ENCODE peak calls at places on chromosomes 12 and 14, in ten cellular contexts. Q is CD8-positive, alpha-beta T cell; B is prostate gland; F is endothelial cell; P is mucosa of descending colon; H is omental fat pad; L is tibial nerve; M is glutamatergic neuron; R is tibial artery; O is HL-60. Y is an unnamed sample.

GRCh38 chr12:54413284-54414190 is 5.5 kb downstream of the ITGA5 start:
- DNase-seq in Q (peak), B (no peak), F (no peak), P (peak), H (no peak), L (no peak), M (no peak), R (peak), O (peak), Y (no peak)

GRCh38 chr12:130606245-130606644 is 109.9 kb downstream of the RIMBP2 start:
- DNase-seq in Q (no peak), B (no peak), F (no peak), P (no peak), H (no peak), L (no peak), M (no peak), R (no peak), O (no peak), Y (no peak)

GRCh38 chr14:99541211-99541610 is 60.0 kb downstream of the CCNK start:
- DNase-seq in Q (no peak), B (no peak), F (no peak), P (no peak), H (no peak), L (no peak), M (no peak), R (no peak), O (no peak), Y (no peak)

GRCh38 chr12:131347345-131347714 is 363.6 kb upstream of the SFSWAP start:
- DNase-seq in Q (no peak), B (no peak), F (no peak), P (no peak), H (no peak), L (no peak), M (no peak), R (no peak), O (no peak), Y (no peak)

GRCh38 chr12:120944645-120945217 is 33.6 kb upstream of the HNF1A start:
- DNase-seq in Q (peak), B (no peak), F (peak), P (peak), H (peak), L (peak), M (peak), R (peak), O (peak), Y (peak)

GRCh38 chr14:22556021-22556989 is 32.7 kb downstream of the DAD1 start:
- DNase-seq in Q (peak), B (peak), F (no peak), P (peak), H (no peak), L (peak), M (no peak), R (no peak), O (peak), Y (no peak)

GRCh38 chr12:114339626-114340025 is 66.3 kb downstream of the TBX5 start:
- DNase-seq in Q (no peak), B (no peak), F (no peak), P (no peak), H (no peak), L (no peak), M (no peak), R (no peak), O (no peak), Y (no peak)

GRCh38 chr14:84655014-84655413 is 874.9 kb upstream of the FLRT2 start:
- DNase-seq in Q (no peak), B (no peak), F (no peak), P (no peak), H (no peak), L (no peak), M (no peak), R (no peak), O (no peak), Y (no peak)

GRCh38 chr14:72610831-72611200 is 283.1 kb downstream of the DPF3 start:
- DNase-seq in Q (no peak), B (no peak), F (no peak), P (no peak), H (no peak), L (no peak), M (no peak), R (no peak), O (no peak), Y (peak)

GRCh38 chr14:105914738-105915385 is 388.5 kb downstream of the TMEM121 start:
- DNase-seq in Q (no peak), B (no peak), F (no peak), P (peak), H (no peak), L (no peak), M (no peak), R (peak), O (no peak), Y (no peak)

GRCh38 chr12:2294651-2295475 is 242.1 kb downstream of the CACNA1C start:
- DNase-seq in Q (no peak), B (no peak), F (no peak), P (no peak), H (peak), L (peak), M (no peak), R (peak), O (peak), Y (no peak)

GRCh38 chr12:3704512-3705348 is 48.2 kb downstream of the CRACR2A start:
- DNase-seq in Q (no peak), B (no peak), F (no peak), P (no peak), H (no peak), L (no peak), M (no peak), R (no peak), O (peak), Y (no peak)

GRCh38 chr12:53930591-53931255 is 7.9 kb upstream of the HOXC13 start:
- DNase-seq in Q (no peak), B (no peak), F (no peak), P (no peak), H (no peak), L (no peak), M (no peak), R (no peak), O (no peak), Y (no peak)

GRCh38 chr14:37246427-37246829 is 48.7 kb downstream of the MIPOL1 start:
- DNase-seq in Q (no peak), B (peak), F (no peak), P (no peak), H (no peak), L (no peak), M (no peak), R (no peak), O (no peak), Y (no peak)

GRCh38 chr12:56104815-56105476 is 587 bp downstream of the PA2G4 start:
- DNase-seq in Q (no peak), B (no peak), F (peak), P (no peak), H (no peak), L (no peak), M (peak), R (no peak), O (peak), Y (no peak)
- TF ChIP-seq CTCF in Q (no peak), B (no peak), F (no peak), P (no peak), H (no peak), L (no peak), M (no peak), R (no peak), O (no peak), Y (peak)

DNA sequence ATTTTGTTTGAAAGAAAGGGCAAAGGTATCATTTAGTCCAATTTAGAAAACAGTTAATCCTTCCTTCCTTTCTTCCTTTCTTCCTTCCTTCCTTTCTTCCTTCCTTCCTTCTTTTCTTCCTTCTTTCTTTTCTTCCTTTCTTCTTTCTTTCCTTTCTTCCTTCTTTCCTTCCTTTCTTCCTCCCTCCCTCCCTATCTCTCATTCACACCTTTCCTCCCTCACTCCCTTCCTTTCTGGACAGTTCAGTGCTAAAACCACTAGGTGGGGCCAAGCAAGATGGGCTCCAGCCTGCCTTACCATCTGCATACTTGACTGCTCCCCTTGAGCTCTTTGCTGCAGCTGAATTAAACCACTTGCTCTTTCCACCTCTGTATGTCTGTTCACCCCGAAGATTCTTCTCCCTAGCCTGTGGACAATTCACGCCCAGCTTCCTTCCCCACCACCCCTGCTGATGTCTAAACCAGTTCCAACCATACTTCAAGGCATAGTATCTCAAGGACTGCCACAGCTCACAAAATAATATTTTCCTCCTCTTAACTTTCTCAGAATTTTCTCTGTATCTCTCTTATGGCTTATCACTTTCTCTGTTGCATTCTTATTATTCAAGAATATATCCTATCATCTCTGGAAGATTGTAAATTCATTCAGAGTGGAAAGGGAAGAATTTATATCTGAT is 78.0 kb downstream of the DBX2 start:
- DNase-seq in Q (no peak), B (no peak), F (no peak), P (no peak), H (no peak), L (no peak), M (peak), R (no peak), O (peak), Y (no peak)
- TF ChIP-seq CTCF in Q (no peak), B (no peak), F (peak), P (no peak), H (no peak), L (no peak), M (peak), R (no peak), O (no peak), Y (peak)

DNA sequence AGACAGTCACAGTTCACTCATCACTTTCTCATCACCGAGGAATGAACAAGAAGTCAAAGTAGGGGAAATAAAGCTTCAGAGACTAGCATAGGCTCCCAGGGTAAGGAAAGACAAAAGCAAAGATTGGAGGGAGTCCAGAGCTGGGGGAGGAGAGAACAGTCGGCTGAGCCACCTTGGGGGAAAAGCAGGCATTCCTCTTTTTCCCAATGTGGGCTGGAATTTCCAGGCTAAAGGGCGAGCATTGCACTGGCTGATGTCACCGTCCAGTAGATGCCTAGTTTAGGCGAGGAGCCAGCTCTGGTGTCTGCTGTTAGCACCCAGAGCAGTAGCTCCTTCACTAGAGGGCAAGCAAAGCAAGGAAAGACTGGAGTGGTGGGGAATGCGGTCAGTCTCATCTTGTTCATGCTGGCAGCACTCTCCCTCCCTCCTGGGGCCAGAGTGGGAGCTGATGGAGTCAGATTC is 8.5 kb upstream of the KRT75 start:
- DNase-seq in Q (no peak), B (no peak), F (no peak), P (no peak), H (no peak), L (no peak), M (no peak), R (no peak), O (no peak), Y (no peak)
- TF ChIP-seq CTCF in Q (no peak), B (no peak), F (no peak), P (no peak), H (no peak), L (no peak), M (no peak), R (no peak), O (no peak), Y (no peak)

GRCh38 chr14:50383618-50384225 is 13.0 kb downstream of the CDKL1 start:
- DNase-seq in Q (no peak), B (no peak), F (no peak), P (no peak), H (no peak), L (no peak), M (no peak), R (no peak), O (no peak), Y (no peak)
- TF ChIP-seq CTCF in Q (no peak), B (no peak), F (no peak), P (no peak), H (no peak), L (no peak), M (no peak), R (no peak), O (no peak), Y (no peak)

GRCh38 chr12:116186482-116187157 is 90.9 kb downstream of the MED13L start:
- DNase-seq in Q (no peak), B (no peak), F (no peak), P (no peak), H (no peak), L (no peak), M (no peak), R (no peak), O (no peak), Y (no peak)
- TF ChIP-seq CTCF in Q (no peak), B (no peak), F (no peak), P (no peak), H (no peak), L (no peak), M (no peak), R (no peak), O (no peak), Y (no peak)

Y was measured in progenitor cell of endocrine pancreas.